ENCODE peak calls at places on chromosomes 11 and 22, in five cellular contexts. C, E, U, A and D are unnamed samples. For H3K4me1, the result is how much of the 10 kb centered on the place peaks cover.

GRCh38 chr11:35318977-35319925 is 100.1 kb downstream of the SLC1A2 start:
- DNase-seq in C (no peak), E (no peak), U (peak), A (no peak), D (no peak)

GRCh38 chr11:70942593-70942992 is 309.8 kb downstream of the SHANK2 start:
- DNase-seq in C (no peak), E (no peak), U (no peak), A (no peak), D (no peak)

GRCh38 chr11:107719557-107720304 is 7.9 kb upstream of the SLN start:
- DNase-seq in C (no peak), E (no peak), U (peak), A (no peak), D (no peak)

GRCh38 chr11:47356129-47356997 is 3.9 kb upstream of the MYBPC3 start:
- DNase-seq in C (no peak), E (no peak), U (no peak), A (no peak), D (no peak)

GRCh38 chr22:47251911-47252310 is 489.5 kb downstream of the TBC1D22A start:
- DNase-seq in C (no peak), E (no peak), U (no peak), A (no peak), D (no peak)

GRCh38 chr22:24247564-24248344 is 2.9 kb upstream of the GGT5 start:
- DNase-seq in C (peak), E (peak), U (peak), A (peak), D (no peak)

GRCh38 chr22:17235861-17236260 is 16.6 kb upstream of the ADA2 start:
- DNase-seq in C (no peak), E (no peak), U (no peak), A (no peak), D (no peak)

GRCh38 chr22:19197997-19198865 is 19.7 kb upstream of the SLC25A1 start:
- DNase-seq in C (no peak), E (no peak), U (no peak), A (no peak), D (no peak)

GRCh38 chr11:119115484-119116234 is 5.7 kb upstream of the HINFP start:
- DNase-seq in C (no peak), E (no peak), U (no peak), A (no peak), D (no peak)

GRCh38 chr22:40749829-40750228 is 69.3 kb downstream of the SLC25A17 start:
- DNase-seq in C (no peak), E (no peak), U (no peak), A (no peak), D (no peak)

GRCh38 chr22:44735518-44736428 is 16.6 kb upstream of the ARHGAP8 start:
- DNase-seq in C (peak), E (peak), U (no peak), A (peak), D (peak)

GRCh38 chr11:74551754-74552145 is 40.6 kb upstream of the POLD3 start:
- DNase-seq in C (no peak), E (no peak), U (no peak), A (no peak), D (no peak)

GRCh38 chr11:23746896-23747295 is 750.0 kb upstream of the LUZP2 start:
- DNase-seq in C (no peak), E (no peak), U (no peak), A (no peak), D (no peak)

GRCh38 chr11:72681226-72682153 is 7.3 kb upstream of the PDE2A start:
- DNase-seq in C (no peak), E (no peak), U (no peak), A (no peak), D (no peak)

GRCh38 chr11:113546757-113547507 is 71.7 kb upstream of the DRD2 start:
- DNase-seq in C (peak), E (no peak), U (peak), A (no peak), D (no peak)

GRCh38 chr11:4636962-4637661 is at the start of gene OR51D1:
- DNase-seq in C (peak), E (peak), U (peak), A (peak), D (peak)

GRCh38 chr11:10602366-10602765 is 33.9 kb upstream of the LYVE1 start:
- DNase-seq in C (no peak), E (no peak), U (no peak), A (no peak), D (no peak)
- H3K4me1 ChIP-seq in C (under half), E (under half), U (under half), A (under half), D (under half)

DNA sequence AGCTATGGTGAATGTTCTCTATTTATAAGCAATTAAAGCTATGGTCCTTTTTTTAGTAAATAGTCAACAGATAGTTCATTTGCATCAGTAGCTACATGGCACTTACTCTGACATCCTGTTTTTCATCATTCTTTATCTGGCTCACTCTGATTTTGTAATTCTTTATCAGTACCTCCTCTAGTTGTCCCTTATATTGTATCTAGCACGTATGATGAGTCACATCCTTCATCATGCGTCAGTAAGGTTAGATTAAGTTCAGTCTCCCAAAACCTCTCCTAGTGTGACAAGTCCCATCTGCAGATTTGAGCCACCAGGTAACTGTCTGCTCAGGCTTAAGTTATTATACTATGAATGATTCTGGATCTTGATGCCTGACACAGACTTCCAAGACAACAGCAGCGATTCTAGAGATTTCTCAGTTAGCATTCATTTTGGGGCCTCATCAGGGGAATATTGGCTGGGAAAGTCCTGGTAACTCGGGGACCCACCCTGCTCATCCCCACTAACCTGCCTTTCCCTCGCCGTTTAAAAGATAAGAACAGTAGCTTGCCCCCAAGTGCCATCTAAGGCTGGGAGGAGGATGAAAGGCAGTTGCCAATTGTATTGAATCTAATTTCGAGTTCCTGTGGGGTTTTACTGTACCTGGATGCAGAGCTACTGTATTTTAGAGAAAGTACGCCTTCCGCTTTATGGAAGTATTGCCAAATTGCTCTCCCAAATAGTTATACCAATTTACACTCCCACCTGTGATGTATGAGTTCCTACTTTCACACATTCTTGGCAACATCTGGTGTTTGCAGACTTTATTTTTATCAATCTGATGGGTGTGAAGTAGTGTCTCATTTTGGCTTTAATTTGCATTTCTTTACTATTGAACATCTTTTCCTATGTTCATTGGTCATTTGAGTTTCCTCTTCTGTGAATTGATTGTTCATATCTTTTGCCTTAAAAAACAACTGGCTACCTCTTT is 55.9 kb downstream of the ZC3H12C start:
- DNase-seq in C (peak), E (no peak), U (peak), A (no peak), D (no peak)
- H3K27ac ChIP-seq in C (no peak), E (no peak), U (peak), A (no peak), D (no peak)

DNA sequence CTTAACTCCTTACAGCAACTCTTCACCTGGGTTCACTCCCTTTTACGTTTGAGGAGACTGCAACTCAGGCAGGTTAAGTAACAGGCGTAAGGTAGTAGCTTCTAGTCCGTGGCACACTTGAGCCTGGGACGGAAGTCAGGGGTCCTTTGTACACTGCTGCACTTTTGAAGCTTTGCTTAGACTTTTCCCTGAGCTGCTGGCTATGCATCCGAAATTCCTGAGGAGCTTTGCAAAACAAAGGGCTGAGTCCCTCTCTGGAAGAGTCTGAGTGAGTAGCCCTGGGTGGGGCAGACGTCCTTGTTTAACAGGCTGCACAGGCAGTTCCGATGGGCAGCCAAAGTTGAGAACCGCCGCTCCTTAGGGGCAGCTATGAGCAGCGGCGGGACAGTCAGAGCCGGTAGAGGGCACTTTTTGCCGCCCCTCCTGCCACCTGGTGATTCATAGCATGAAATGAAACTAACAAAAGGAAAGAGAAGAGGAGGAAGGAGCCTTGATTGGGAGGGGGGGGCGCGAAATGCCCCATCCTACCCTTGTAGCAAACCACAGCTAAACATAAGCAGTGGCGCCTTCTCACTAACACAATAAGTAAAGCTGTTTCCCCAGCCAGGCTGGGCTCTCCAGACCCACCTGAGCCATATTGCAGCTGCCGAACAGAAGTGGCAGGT is 1.4 kb downstream of the TMEM109 start:
- DNase-seq in C (peak), E (peak), U (peak), A (no peak), D (no peak)
- H3K4me1 ChIP-seq in C (under half), E (under half), U (under half), A (under half), D (under half)

GRCh38 chr22:36461665-36462474 is 19.6 kb downstream of the TXN2 start:
- DNase-seq in C (peak), E (peak), U (peak), A (no peak), D (no peak)
- H3K27ac ChIP-seq in C (peak), E (peak), U (no peak), A (peak), D (no peak)